ENCODE peak calls at places on chromosomes 13 and 19, in six cellular contexts. F is tibial nerve, W is HL-60, L is body of pancreas, N is adrenal gland, K is tibial artery. G is an unnamed sample.

GRCh38 chr19:29530549-29531457 is 5.0 kb downstream of the VSTM2B start:
- DNase-seq in W (no peak), N (no peak), K (no peak), F (no peak), L (no peak), G (no peak)

GRCh38 chr13:60398438-60398891 is 1.4 kb downstream of the TDRD3 start:
- DNase-seq in F (no peak), W (no peak), N (no peak), K (no peak), L (no peak), G (no peak)

GRCh38 chr19:31330761-31331160 is 18.5 kb downstream of the TSHZ3 start:
- DNase-seq in L (no peak), K (no peak), N (peak; percentile 46), W (no peak), F (no peak), G (no peak)

GRCh38 chr19:50333737-50334617 is 4.8 kb upstream of the KCNC3 start:
- DNase-seq in N (peak; percentile 86), K (peak; percentile 33), W (peak; percentile 49), L (peak; percentile 87), F (no peak), G (peak; percentile 82)

GRCh38 chr19:3555653-3556422 is 1.5 kb downstream of the MFSD12 start:
- DNase-seq in L (no peak), N (no peak), K (no peak), F (no peak), W (no peak), G (no peak)

GRCh38 chr13:21986602-21987001 is 315.7 kb downstream of the FGF9 start:
- DNase-seq in K (peak; percentile 85), L (peak; percentile 44), F (peak; percentile 34), W (no peak), N (no peak), G (no peak)

GRCh38 chr19:2290441-2291184 is 8.6 kb upstream of the PEAK3 start:
- DNase-seq in F (no peak), K (no peak), N (no peak), L (peak; percentile 23), W (no peak), G (no peak)

GRCh38 chr19:1266116-1266817 is 2.9 kb upstream of the CIRBP start:
- DNase-seq in F (no peak), L (peak; percentile 82), W (peak; percentile 87), K (peak; percentile 73), N (peak; percentile 91), G (peak; percentile 74)

GRCh38 chr19:18049390-18049789 is 37.3 kb downstream of the IL12RB1 start:
- DNase-seq in W (no peak), N (peak; percentile 92), L (peak; percentile 86), K (peak; percentile 90), F (peak; percentile 65), G (peak; percentile 71)

GRCh38 chr13:29621841-29622240 is 26.4 kb upstream of the SLC7A1 start:
- DNase-seq in L (no peak), W (no peak), F (no peak), K (no peak), N (no peak), G (no peak)

GRCh38 chr19:33248104-33248503 is 22.5 kb upstream of the SLC7A10 start:
- DNase-seq in K (no peak), L (no peak), F (no peak), W (no peak), N (no peak), G (no peak)

GRCh38 chr13:40440990-40441820 is 225.2 kb downstream of the FOXO1 start:
- DNase-seq in W (no peak), K (peak; percentile 87), N (peak; percentile 96), L (peak; percentile 93), F (peak; percentile 75), G (peak; percentile 92)

GRCh38 chr19:47650695-47651094 is 41.8 kb downstream of the BICRA start:
- DNase-seq in L (no peak), F (no peak), W (no peak), N (no peak), K (no peak), G (no peak)

GRCh38 chr19:3210347-3211017 is 14.0 kb upstream of the CELF5 start:
- DNase-seq in N (peak; percentile 76), K (peak; percentile 40), W (no peak), F (no peak), L (peak; percentile 61), G (peak; percentile 36)

GRCh38 chr19:13797870-13798269 is 2.6 kb downstream of the ZSWIM4 start:
- DNase-seq in L (no peak), W (no peak), N (peak; percentile 76), F (no peak), K (peak; percentile 49), G (peak; percentile 23)

GRCh38 chr19:7833225-7834156 is 3.5 kb downstream of the EVI5L start:
- DNase-seq in K (no peak), N (peak; percentile 75), L (peak; percentile 78), F (peak; percentile 34), W (no peak), G (peak; percentile 95)

GRCh38 chr19:17248011-17248776 is 2.5 kb upstream of the NR2F6 start:
- DNase-seq in F (no peak), K (no peak), W (no peak), L (peak; percentile 92), N (no peak), G (no peak)

GRCh38 chr19:48713041-48713863 is 6.3 kb downstream of the MAMSTR start:
- DNase-seq in W (no peak), N (no peak), K (no peak), L (no peak), F (no peak), G (no peak)

GRCh38 chr13:52001120-52001731 is 10.0 kb downstream of the ATP7B start:
- DNase-seq in F (no peak), L (no peak), K (no peak), N (no peak), W (no peak), G (no peak)

DNA sequence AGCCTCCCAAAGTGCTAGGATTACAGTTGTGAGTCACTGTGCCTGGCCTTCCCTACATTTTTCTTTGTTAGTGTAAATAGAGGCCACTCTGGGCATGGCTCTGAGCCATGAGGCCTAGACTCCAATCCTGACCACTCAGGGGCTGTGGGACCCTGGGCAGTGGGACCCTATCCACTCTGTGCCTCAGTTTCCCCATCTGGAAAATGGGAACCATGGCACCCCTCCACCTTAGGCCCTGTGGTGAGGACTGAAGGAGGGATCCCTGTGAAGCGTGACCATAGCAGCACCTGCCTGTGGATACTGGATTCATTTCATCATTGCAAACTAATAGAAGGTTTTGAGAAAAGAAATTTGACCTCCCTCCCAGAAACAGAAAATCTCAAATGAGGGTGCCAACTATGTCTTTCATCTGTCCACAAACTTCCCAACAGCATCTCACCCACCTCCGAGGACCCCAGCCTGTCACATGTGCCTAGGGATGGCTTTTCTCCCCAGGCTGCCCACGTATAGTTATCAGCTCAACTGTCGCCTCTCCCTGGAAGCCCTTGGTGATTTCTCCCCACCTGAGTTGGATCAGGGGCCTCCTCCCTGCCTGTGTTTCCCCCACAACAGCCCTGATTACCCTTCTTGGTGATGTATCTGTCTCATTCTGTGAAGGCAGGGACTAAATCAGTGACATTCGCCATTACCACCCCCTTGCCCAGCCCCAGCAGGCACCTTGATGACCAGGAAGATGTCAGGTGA is 5.6 kb downstream of the ANGPTL8 start:
- DNase-seq in W (no peak), K (no peak), F (no peak), N (no peak), L (no peak), G (no peak)
- H3K27ac ChIP-seq in W (no peak overlapping the region), K (no peak overlapping the region), F (no peak overlapping the region), N (no peak overlapping the region), L (no peak overlapping the region), G (no peak overlapping the region)

DNA sequence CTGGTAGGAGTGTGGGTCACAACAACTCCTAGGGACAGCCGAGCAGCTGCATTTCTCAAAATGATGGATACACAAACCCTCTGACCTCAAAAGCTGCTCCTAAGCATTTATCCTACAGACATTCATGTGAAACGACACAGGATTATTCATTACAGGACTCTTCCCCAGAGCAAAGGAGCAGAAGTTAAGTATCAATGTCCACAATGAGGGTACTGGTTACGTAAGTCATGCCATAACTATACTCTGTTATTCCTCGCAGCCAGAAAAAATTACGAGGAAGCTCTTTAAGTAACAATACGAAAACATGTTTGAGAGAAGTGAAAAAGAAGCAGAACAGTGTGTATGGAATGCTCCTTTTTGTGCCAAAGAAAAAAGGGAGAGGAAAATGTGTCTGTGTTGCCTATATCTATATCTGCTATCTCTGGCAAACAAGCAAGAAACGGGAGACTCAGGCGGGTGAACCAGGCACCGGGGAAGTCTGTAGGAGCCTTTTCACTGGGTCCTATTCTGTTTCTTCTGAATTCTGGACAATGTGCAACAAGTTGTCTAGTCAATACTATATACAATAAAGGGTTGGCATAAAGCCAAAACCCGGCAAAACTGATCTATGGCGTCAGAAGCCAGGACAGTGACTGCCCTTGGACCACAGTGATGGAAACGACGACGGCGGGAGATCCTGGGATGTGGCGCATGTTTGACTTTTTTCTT is 1.3 kb downstream of the ISOC2 start:
- DNase-seq in F (no peak), L (no peak), K (no peak), N (peak; percentile 73), W (no peak), G (no peak)
- H3K4me3 ChIP-seq in F (no peak overlapping the region), L (peak overlapping the region; percentile 75), K (peak overlapping the region; percentile 86), N (no peak overlapping the region), W (no peak overlapping the region), G (no peak overlapping the region)

GRCh38 chr13:100666124-100666523 is 8.5 kb downstream of the TMTC4 start:
- DNase-seq in L (no peak), F (no peak), N (no peak), K (no peak), W (no peak), G (no peak)

GRCh38 chr13:100665403-100665802 is 9.2 kb downstream of the TMTC4 start:
- DNase-seq in W (no peak), N (no peak), L (no peak), K (no peak), F (no peak), G (no peak)

GRCh38 chr13:100667894-100668293 is 6.7 kb downstream of the TMTC4 start:
- DNase-seq in L (no peak), W (no peak), K (no peak), F (no peak), N (no peak), G (no peak)

GRCh38 chr13:100662470-100663211 is 12.0 kb downstream of the TMTC4 start:
- DNase-seq in K (no peak), F (no peak), W (no peak), N (no peak), L (no peak), G (no peak)

GRCh38 chr13:100664171-100664900 is 10.3 kb downstream of the TMTC4 start:
- DNase-seq in W (no peak), F (no peak), L (no peak), K (no peak), N (no peak), G (no peak)
- H3K27ac ChIP-seq in W (no peak overlapping the region), F (no peak overlapping the region), L (no peak overlapping the region), K (no peak overlapping the region), N (no peak overlapping the region), G (no peak overlapping the region)

DNA sequence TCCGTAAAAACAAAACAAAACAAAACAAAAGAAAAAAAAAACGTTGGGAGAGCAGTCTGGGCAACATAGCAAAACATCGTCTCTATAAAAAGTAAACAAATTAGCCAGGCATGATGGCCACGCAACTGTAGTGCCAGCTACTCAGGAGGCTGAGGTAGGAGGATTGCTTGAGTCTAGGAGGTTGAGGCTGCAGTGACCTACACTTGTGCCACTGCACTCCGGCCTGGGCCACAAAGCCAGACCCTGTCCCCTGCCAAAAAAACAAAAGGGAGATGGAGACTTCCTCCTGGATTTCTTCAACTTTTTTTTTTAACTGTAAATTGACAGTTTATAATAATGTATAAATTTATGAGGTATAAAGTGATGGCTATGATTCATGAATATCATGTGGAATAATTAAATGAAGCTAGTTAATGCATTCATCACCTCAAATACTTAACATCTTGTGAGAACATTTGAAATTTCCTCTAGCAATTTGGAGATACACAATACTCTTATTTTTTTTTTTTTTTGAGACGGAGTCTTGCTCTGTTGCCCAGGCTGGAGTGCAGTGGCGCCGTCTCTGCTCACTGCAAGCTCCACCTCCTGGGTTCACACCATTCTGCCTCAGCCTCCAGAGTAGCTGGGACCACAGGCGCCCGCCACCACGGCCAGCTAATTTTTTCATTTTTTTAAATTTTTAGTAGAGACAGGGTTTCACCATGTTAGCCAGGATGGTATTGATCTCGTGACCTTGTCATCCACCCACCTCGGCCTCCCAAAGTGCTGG is 1.9 kb downstream of the PDCD2L start:
- DNase-seq in L (no peak), N (no peak), K (no peak), W (no peak), F (no peak), G (no peak)
- H3K4me3 ChIP-seq in L (no peak overlapping the region), N (no peak overlapping the region), K (no peak overlapping the region), W (no peak overlapping the region), F (no peak overlapping the region), G (no peak overlapping the region)

G was measured in thyroid gland.